ENCODE peak calls at places on chromosomes 4 and X, in ten cellular contexts. Y, U, F, J, M, Q, A, O, B and P are unnamed samples.

GRCh38 chr4:105683038-105683437 is 25.5 kb downstream of the INTS12 start:
- DNase-seq in O (no peak), Y (no peak), U (no peak), B (no peak), M (no peak), J (no peak), Q (no peak), A (no peak), F (no peak), P (no peak)

GRCh38 chrX:110359273-110359672 is 625 bp downstream of the RTL9 start:
- DNase-seq in A (no peak), O (no peak), M (no peak), Y (no peak), B (no peak), F (no peak), U (no peak), J (no peak), Q (no peak), P (no peak)

GRCh38 chr4:89123418-89123817 is 12.1 kb downstream of the TIGD2 start:
- DNase-seq in F (no peak), Q (no peak), U (no peak), J (no peak), O (no peak), M (no peak), Y (no peak), B (no peak), A (no peak), P (no peak)

GRCh38 chrX:16807976-16808542 is 21.8 kb downstream of the TXLNG start:
- DNase-seq in Q (no peak), F (no peak), B (no peak), U (peak; percentile 20), O (no peak), J (no peak), A (no peak), M (no peak), Y (no peak), P (peak; percentile 12)

GRCh38 chr4:982291-982690 is 4.6 kb upstream of the IDUA start:
- DNase-seq in U (no peak), F (no peak), A (no peak), Y (no peak), J (no peak), Q (no peak), O (no peak), B (no peak), M (no peak), P (no peak)

GRCh38 chrX:114344756-114345155 is 239.1 kb upstream of the HTR2C start:
- DNase-seq in F (peak; percentile 61), M (no peak), A (peak; percentile 20), J (peak; percentile 47), B (no peak), U (no peak), Q (peak; percentile 27), O (no peak), Y (no peak), P (peak; percentile 13)

GRCh38 chr4:30295652-30296051 is 424.5 kb upstream of the PCDH7 start:
- DNase-seq in F (no peak), M (no peak), B (no peak), A (no peak), U (no peak), Y (no peak), J (no peak), O (no peak), Q (no peak), P (no peak)

GRCh38 chrX:86507337-86507736 is 359.1 kb downstream of the DACH2 start:
- DNase-seq in U (no peak), B (no peak), J (no peak), Y (no peak), A (no peak), M (no peak), O (no peak), F (no peak), Q (no peak), P (no peak)

GRCh38 chr4:64584125-64584524 is 174.9 kb upstream of the TECRL start:
- DNase-seq in F (peak; percentile 6), Q (no peak), U (no peak), J (no peak), Y (no peak), O (no peak), M (no peak), A (no peak), B (no peak), P (no peak)

GRCh38 chr4:4792516-4792915 is 66.9 kb upstream of the MSX1 start:
- DNase-seq in O (no peak), B (no peak), U (no peak), J (no peak), M (no peak), Y (no peak), F (no peak), Q (no peak), A (no peak), P (no peak)

GRCh38 chrX:25021132-25021498 is 5.3 kb upstream of the ARX start:
- DNase-seq in Q (no peak), F (no peak), J (no peak), A (no peak), O (no peak), B (no peak), M (no peak), Y (no peak), U (no peak), P (no peak)

GRCh38 chrX:106999002-106999975 is 723 bp downstream of the MORC4 start:
- DNase-seq in O (peak; percentile 19), J (peak; percentile 15), F (peak; percentile 78), A (peak; percentile 9), M (peak; percentile 14), Y (no peak), U (peak; percentile 25), B (peak; percentile 4), Q (peak; percentile 67), P (peak; percentile 51)

GRCh38 chrX:107449490-107450175 is at the start of gene FRMPD3:
- DNase-seq in A (no peak), Q (peak; percentile 64), J (no peak), M (no peak), Y (no peak), B (no peak), F (peak; percentile 72), O (no peak), U (no peak), P (no peak)

GRCh38 chr4:40240040-40240653 is 43.3 kb downstream of the RHOH start:
- DNase-seq in A (no peak), Y (no peak), U (no peak), O (no peak), Q (no peak), F (no peak), M (no peak), B (no peak), J (no peak), P (no peak)

GRCh38 chr4:165677081-165677480 is 196.0 kb upstream of the TLL1 start:
- DNase-seq in F (no peak), A (no peak), Q (no peak), J (no peak), O (no peak), M (no peak), U (no peak), Y (no peak), B (no peak), P (no peak)

GRCh38 chrX:133294126-133294525 is 76.0 kb upstream of the TFDP3 start:
- DNase-seq in B (no peak), J (no peak), Q (no peak), A (no peak), Y (no peak), M (no peak), O (no peak), F (no peak), U (no peak), P (no peak)

GRCh38 chrX:40897768-40898167 is 162.4 kb upstream of the MED14 start:
- DNase-seq in Y (no peak), J (peak; percentile 62), A (no peak), O (no peak), F (no peak), B (no peak), M (no peak), Q (no peak), U (no peak), P (no peak)

GRCh38 chr4:76997454-76997853 is 47.9 kb downstream of the SEPTIN11 start:
- DNase-seq in M (no peak), F (no peak), A (no peak), Q (no peak), J (no peak), B (no peak), U (no peak), O (no peak), Y (no peak), P (no peak)

GRCh38 chrX:146396409-146396808 is 413.2 kb upstream of the CXorf51B start:
- DNase-seq in U (no peak), O (no peak), A (no peak), F (peak; percentile 4), Y (no peak), M (no peak), J (no peak), B (no peak), Q (no peak), P (no peak)

GRCh38 chr4:6627832-6628231 is 12.7 kb upstream of the MRFAP1 start:
- DNase-seq in B (no peak), U (no peak), J (no peak), F (no peak), A (no peak), M (no peak), O (no peak), Q (no peak), Y (no peak), P (no peak)

GRCh38 chrX:108126661-108127060 is 35.1 kb downstream of the ATG4A start:
- DNase-seq in A (no peak), O (no peak), F (no peak), J (no peak), U (no peak), B (no peak), M (no peak), Y (no peak), Q (no peak), P (no peak)

GRCh38 chr4:93617596-93617995 is 211.0 kb upstream of the ATOH1 start:
- DNase-seq in J (no peak), Q (no peak), B (no peak), Y (no peak), O (no peak), U (no peak), M (no peak), F (no peak), A (no peak), P (no peak)

GRCh38 chr4:123816462-123816861 is 419.9 kb downstream of the SPRY1 start:
- DNase-seq in O (no peak), J (no peak), B (no peak), A (no peak), Q (no peak), F (no peak), U (no peak), M (no peak), Y (no peak), P (no peak)

GRCh38 chr4:6177587-6178197 is 22.7 kb downstream of the JAKMIP1 start:
- DNase-seq in Q (peak; percentile 78), A (no peak), O (no peak), B (peak; percentile 42), J (no peak), U (no peak), M (no peak), F (no peak), Y (no peak), P (no peak)

GRCh38 chrX:86141786-86142185 is 6.5 kb upstream of the DACH2 start:
- DNase-seq in Q (no peak), A (no peak), O (no peak), M (no peak), U (no peak), J (no peak), B (no peak), F (no peak), Y (no peak), P (no peak)

GRCh38 chr4:13988347-13989265 is 361.1 kb upstream of the BOD1L1 start:
- DNase-seq in F (no peak), Q (no peak), M (peak; percentile 5), A (peak; percentile 86), U (peak; percentile 23), B (no peak), J (no peak), O (no peak), Y (no peak), P (no peak)

GRCh38 chr4:76003015-76003414 is 4.3 kb downstream of the CXCL9 start:
- DNase-seq in U (peak; percentile 13), O (no peak), Y (no peak), M (no peak), B (no peak), Q (no peak), A (no peak), F (no peak), J (no peak), P (no peak)

GRCh38 chrX:38080808-38081207 is 74.5 kb downstream of the SYTL5 start:
- DNase-seq in U (no peak), B (no peak), F (no peak), Q (no peak), Y (no peak), J (no peak), O (no peak), A (no peak), M (no peak), P (no peak)